ENCODE peak calls at places on chromosomes 12 and 14, in eight cellular contexts. One of them, this sample, is unnamed.

GRCh38 chr12:43841253-43841652 is 5.4 kb downstream of the TMEM117 start:
- ATAC-seq in activated CD4-positive, CD25-positive, alpha-beta regulatory T cell treated with anti-CD3 and anti-CD28 coated beads, Interleukin-2, amount 50 U/mL, for 24 hours: no peak
- ATAC-seq in T-cell: no peak
- ATAC-seq in Panc1: no peak
- ATAC-seq in activated naive CD8-positive, alpha-beta T cell treated with anti-CD3 and anti-CD28 coated beads, Interleukin-2, amount 50 U/mL, for 24 hours: no peak
- ATAC-seq in right cardiac atrium: no peak
- ATAC-seq in upper lobe of right lung: no peak
- ATAC-seq in T-helper 17 cell: no peak
- ATAC-seq in this sample: no peak

GRCh38 chr14:42110167-42110566 is 503.5 kb downstream of the LRFN5 start:
- ATAC-seq in Panc1: no peak
- ATAC-seq in T-cell: no peak
- ATAC-seq in T-helper 17 cell: no peak
- ATAC-seq in right cardiac atrium: no peak
- ATAC-seq in activated naive CD8-positive, alpha-beta T cell treated with anti-CD3 and anti-CD28 coated beads, Interleukin-2, amount 50 U/mL, for 24 hours: no peak
- ATAC-seq in upper lobe of right lung: no peak
- ATAC-seq in activated CD4-positive, CD25-positive, alpha-beta regulatory T cell treated with anti-CD3 and anti-CD28 coated beads, Interleukin-2, amount 50 U/mL, for 24 hours: no peak
- ATAC-seq in this sample: peak

GRCh38 chr12:39102474-39103209 is 197.3 kb upstream of the CPNE8 start:
- ATAC-seq in activated naive CD8-positive, alpha-beta T cell treated with anti-CD3 and anti-CD28 coated beads, Interleukin-2, amount 50 U/mL, for 24 hours: no peak
- ATAC-seq in activated CD4-positive, CD25-positive, alpha-beta regulatory T cell treated with anti-CD3 and anti-CD28 coated beads, Interleukin-2, amount 50 U/mL, for 24 hours: no peak
- ATAC-seq in upper lobe of right lung: peak
- ATAC-seq in T-helper 17 cell: no peak
- ATAC-seq in T-cell: no peak
- ATAC-seq in Panc1: no peak
- ATAC-seq in right cardiac atrium: no peak
- ATAC-seq in this sample: no peak

GRCh38 chr12:95266250-95266649 is 48.6 kb downstream of the VEZT start:
- ATAC-seq in T-cell: no peak
- ATAC-seq in activated naive CD8-positive, alpha-beta T cell treated with anti-CD3 and anti-CD28 coated beads, Interleukin-2, amount 50 U/mL, for 24 hours: no peak
- ATAC-seq in T-helper 17 cell: no peak
- ATAC-seq in activated CD4-positive, CD25-positive, alpha-beta regulatory T cell treated with anti-CD3 and anti-CD28 coated beads, Interleukin-2, amount 50 U/mL, for 24 hours: no peak
- ATAC-seq in right cardiac atrium: peak
- ATAC-seq in upper lobe of right lung: no peak
- ATAC-seq in Panc1: no peak
- ATAC-seq in this sample: no peak

GRCh38 chr12:49331360-49332222 is 5.4 kb downstream of the C1QL4 start:
- ATAC-seq in Panc1: peak
- ATAC-seq in T-cell: peak
- ATAC-seq in activated CD4-positive, CD25-positive, alpha-beta regulatory T cell treated with anti-CD3 and anti-CD28 coated beads, Interleukin-2, amount 50 U/mL, for 24 hours: no peak
- ATAC-seq in activated naive CD8-positive, alpha-beta T cell treated with anti-CD3 and anti-CD28 coated beads, Interleukin-2, amount 50 U/mL, for 24 hours: no peak
- ATAC-seq in right cardiac atrium: peak
- ATAC-seq in T-helper 17 cell: peak
- ATAC-seq in upper lobe of right lung: peak
- ATAC-seq in this sample: no peak

GRCh38 chr14:24307575-24308341 is at the start of gene CIDEB:
- ATAC-seq in T-cell: no peak
- ATAC-seq in right cardiac atrium: no peak
- ATAC-seq in Panc1: peak
- ATAC-seq in activated CD4-positive, CD25-positive, alpha-beta regulatory T cell treated with anti-CD3 and anti-CD28 coated beads, Interleukin-2, amount 50 U/mL, for 24 hours: peak
- ATAC-seq in upper lobe of right lung: peak
- ATAC-seq in T-helper 17 cell: peak
- ATAC-seq in activated naive CD8-positive, alpha-beta T cell treated with anti-CD3 and anti-CD28 coated beads, Interleukin-2, amount 50 U/mL, for 24 hours: no peak
- ATAC-seq in this sample: no peak

GRCh38 chr12:46303039-46303666 is 34.3 kb upstream of the SLC38A1 start:
- ATAC-seq in Panc1: peak
- ATAC-seq in right cardiac atrium: no peak
- ATAC-seq in activated CD4-positive, CD25-positive, alpha-beta regulatory T cell treated with anti-CD3 and anti-CD28 coated beads, Interleukin-2, amount 50 U/mL, for 24 hours: peak
- ATAC-seq in upper lobe of right lung: peak
- ATAC-seq in T-cell: peak
- ATAC-seq in T-helper 17 cell: peak
- ATAC-seq in activated naive CD8-positive, alpha-beta T cell treated with anti-CD3 and anti-CD28 coated beads, Interleukin-2, amount 50 U/mL, for 24 hours: peak
- ATAC-seq in this sample: peak

GRCh38 chr14:91354221-91354916 is 63.3 kb downstream of the CCDC88C start:
- ATAC-seq in upper lobe of right lung: no peak
- ATAC-seq in Panc1: no peak
- ATAC-seq in right cardiac atrium: no peak
- ATAC-seq in T-cell: no peak
- ATAC-seq in activated naive CD8-positive, alpha-beta T cell treated with anti-CD3 and anti-CD28 coated beads, Interleukin-2, amount 50 U/mL, for 24 hours: no peak
- ATAC-seq in T-helper 17 cell: no peak
- ATAC-seq in activated CD4-positive, CD25-positive, alpha-beta regulatory T cell treated with anti-CD3 and anti-CD28 coated beads, Interleukin-2, amount 50 U/mL, for 24 hours: no peak
- ATAC-seq in this sample: no peak

GRCh38 chr14:90510208-90510607 is 113.4 kb downstream of the CALM1 start:
- ATAC-seq in T-cell: no peak
- ATAC-seq in right cardiac atrium: peak
- ATAC-seq in upper lobe of right lung: peak
- ATAC-seq in activated naive CD8-positive, alpha-beta T cell treated with anti-CD3 and anti-CD28 coated beads, Interleukin-2, amount 50 U/mL, for 24 hours: no peak
- ATAC-seq in activated CD4-positive, CD25-positive, alpha-beta regulatory T cell treated with anti-CD3 and anti-CD28 coated beads, Interleukin-2, amount 50 U/mL, for 24 hours: no peak
- ATAC-seq in Panc1: no peak
- ATAC-seq in T-helper 17 cell: no peak
- ATAC-seq in this sample: no peak

GRCh38 chr14:36408388-36408787 is 88.0 kb upstream of the MBIP start:
- ATAC-seq in T-helper 17 cell: no peak
- ATAC-seq in activated naive CD8-positive, alpha-beta T cell treated with anti-CD3 and anti-CD28 coated beads, Interleukin-2, amount 50 U/mL, for 24 hours: no peak
- ATAC-seq in right cardiac atrium: no peak
- ATAC-seq in T-cell: no peak
- ATAC-seq in activated CD4-positive, CD25-positive, alpha-beta regulatory T cell treated with anti-CD3 and anti-CD28 coated beads, Interleukin-2, amount 50 U/mL, for 24 hours: no peak
- ATAC-seq in upper lobe of right lung: no peak
- ATAC-seq in Panc1: no peak
- ATAC-seq in this sample: no peak

GRCh38 chr14:101820283-101820798 is 58.8 kb downstream of the PPP2R5C start:
- ATAC-seq in activated naive CD8-positive, alpha-beta T cell treated with anti-CD3 and anti-CD28 coated beads, Interleukin-2, amount 50 U/mL, for 24 hours: peak
- ATAC-seq in T-cell: peak
- ATAC-seq in T-helper 17 cell: no peak
- ATAC-seq in activated CD4-positive, CD25-positive, alpha-beta regulatory T cell treated with anti-CD3 and anti-CD28 coated beads, Interleukin-2, amount 50 U/mL, for 24 hours: no peak
- ATAC-seq in Panc1: no peak
- ATAC-seq in right cardiac atrium: no peak
- ATAC-seq in upper lobe of right lung: no peak
- ATAC-seq in this sample: peak

GRCh38 chr12:123813349-123813748 is 51.2 kb downstream of the DNAH10 start:
- ATAC-seq in T-helper 17 cell: no peak
- ATAC-seq in activated naive CD8-positive, alpha-beta T cell treated with anti-CD3 and anti-CD28 coated beads, Interleukin-2, amount 50 U/mL, for 24 hours: no peak
- ATAC-seq in Panc1: no peak
- ATAC-seq in upper lobe of right lung: no peak
- ATAC-seq in right cardiac atrium: no peak
- ATAC-seq in T-cell: no peak
- ATAC-seq in activated CD4-positive, CD25-positive, alpha-beta regulatory T cell treated with anti-CD3 and anti-CD28 coated beads, Interleukin-2, amount 50 U/mL, for 24 hours: no peak
- ATAC-seq in this sample: no peak

GRCh38 chr12:30462249-30462648 is 233.4 kb downstream of the IPO8 start:
- ATAC-seq in Panc1: no peak
- ATAC-seq in right cardiac atrium: no peak
- ATAC-seq in T-cell: no peak
- ATAC-seq in T-helper 17 cell: no peak
- ATAC-seq in activated CD4-positive, CD25-positive, alpha-beta regulatory T cell treated with anti-CD3 and anti-CD28 coated beads, Interleukin-2, amount 50 U/mL, for 24 hours: no peak
- ATAC-seq in activated naive CD8-positive, alpha-beta T cell treated with anti-CD3 and anti-CD28 coated beads, Interleukin-2, amount 50 U/mL, for 24 hours: no peak
- ATAC-seq in upper lobe of right lung: no peak
- ATAC-seq in this sample: no peak

GRCh38 chr12:122203968-122204828 is 689 bp downstream of the B3GNT4 start:
- ATAC-seq in T-cell: peak
- ATAC-seq in Panc1: peak
- ATAC-seq in right cardiac atrium: no peak
- ATAC-seq in upper lobe of right lung: peak
- ATAC-seq in activated naive CD8-positive, alpha-beta T cell treated with anti-CD3 and anti-CD28 coated beads, Interleukin-2, amount 50 U/mL, for 24 hours: peak
- ATAC-seq in T-helper 17 cell: peak
- ATAC-seq in activated CD4-positive, CD25-positive, alpha-beta regulatory T cell treated with anti-CD3 and anti-CD28 coated beads, Interleukin-2, amount 50 U/mL, for 24 hours: peak
- ATAC-seq in this sample: peak

GRCh38 chr12:44653886-44654527 is 222.1 kb downstream of the NELL2 start:
- ATAC-seq in T-helper 17 cell: no peak
- ATAC-seq in activated CD4-positive, CD25-positive, alpha-beta regulatory T cell treated with anti-CD3 and anti-CD28 coated beads, Interleukin-2, amount 50 U/mL, for 24 hours: no peak
- ATAC-seq in activated naive CD8-positive, alpha-beta T cell treated with anti-CD3 and anti-CD28 coated beads, Interleukin-2, amount 50 U/mL, for 24 hours: peak
- ATAC-seq in right cardiac atrium: no peak
- ATAC-seq in upper lobe of right lung: no peak
- ATAC-seq in Panc1: no peak
- ATAC-seq in T-cell: no peak
- ATAC-seq in this sample: no peak

GRCh38 chr14:94341654-94342333 is 18.7 kb upstream of the SERPINA6 start:
- ATAC-seq in T-helper 17 cell: no peak
- ATAC-seq in upper lobe of right lung: peak
- ATAC-seq in activated naive CD8-positive, alpha-beta T cell treated with anti-CD3 and anti-CD28 coated beads, Interleukin-2, amount 50 U/mL, for 24 hours: no peak
- ATAC-seq in right cardiac atrium: peak
- ATAC-seq in Panc1: peak
- ATAC-seq in T-cell: no peak
- ATAC-seq in activated CD4-positive, CD25-positive, alpha-beta regulatory T cell treated with anti-CD3 and anti-CD28 coated beads, Interleukin-2, amount 50 U/mL, for 24 hours: no peak
- ATAC-seq in this sample: no peak

GRCh38 chr14:103805708-103806107 is 41.7 kb downstream of the PPP1R13B start:
- ATAC-seq in right cardiac atrium: no peak
- ATAC-seq in upper lobe of right lung: no peak
- ATAC-seq in T-helper 17 cell: no peak
- ATAC-seq in activated CD4-positive, CD25-positive, alpha-beta regulatory T cell treated with anti-CD3 and anti-CD28 coated beads, Interleukin-2, amount 50 U/mL, for 24 hours: no peak
- ATAC-seq in T-cell: no peak
- ATAC-seq in activated naive CD8-positive, alpha-beta T cell treated with anti-CD3 and anti-CD28 coated beads, Interleukin-2, amount 50 U/mL, for 24 hours: no peak
- ATAC-seq in Panc1: no peak
- ATAC-seq in this sample: no peak

GRCh38 chr12:103868215-103868614 is 27.2 kb upstream of the NT5DC3 start:
- ATAC-seq in upper lobe of right lung: no peak
- ATAC-seq in right cardiac atrium: no peak
- ATAC-seq in activated naive CD8-positive, alpha-beta T cell treated with anti-CD3 and anti-CD28 coated beads, Interleukin-2, amount 50 U/mL, for 24 hours: no peak
- ATAC-seq in T-helper 17 cell: no peak
- ATAC-seq in T-cell: no peak
- ATAC-seq in activated CD4-positive, CD25-positive, alpha-beta regulatory T cell treated with anti-CD3 and anti-CD28 coated beads, Interleukin-2, amount 50 U/mL, for 24 hours: no peak
- ATAC-seq in Panc1: no peak
- ATAC-seq in this sample: no peak

GRCh38 chr12:20549115-20549719 is 145.9 kb upstream of the SLCO1C1 start:
- ATAC-seq in T-cell: no peak
- ATAC-seq in right cardiac atrium: peak
- ATAC-seq in activated CD4-positive, CD25-positive, alpha-beta regulatory T cell treated with anti-CD3 and anti-CD28 coated beads, Interleukin-2, amount 50 U/mL, for 24 hours: no peak
- ATAC-seq in activated naive CD8-positive, alpha-beta T cell treated with anti-CD3 and anti-CD28 coated beads, Interleukin-2, amount 50 U/mL, for 24 hours: no peak
- ATAC-seq in T-helper 17 cell: no peak
- ATAC-seq in upper lobe of right lung: no peak
- ATAC-seq in Panc1: no peak
- ATAC-seq in this sample: no peak

GRCh38 chr14:21087294-21088091 is 11.0 kb downstream of the ZNF219 start:
- ATAC-seq in T-helper 17 cell: peak
- ATAC-seq in T-cell: peak
- ATAC-seq in right cardiac atrium: peak
- ATAC-seq in activated CD4-positive, CD25-positive, alpha-beta regulatory T cell treated with anti-CD3 and anti-CD28 coated beads, Interleukin-2, amount 50 U/mL, for 24 hours: peak
- ATAC-seq in activated naive CD8-positive, alpha-beta T cell treated with anti-CD3 and anti-CD28 coated beads, Interleukin-2, amount 50 U/mL, for 24 hours: peak
- ATAC-seq in upper lobe of right lung: peak
- ATAC-seq in Panc1: no peak
- ATAC-seq in this sample: peak

GRCh38 chr14:20799955-20800544 is 2.6 kb downstream of the RNASE1 start:
- ATAC-seq in T-cell: no peak
- ATAC-seq in right cardiac atrium: peak
- ATAC-seq in upper lobe of right lung: peak
- ATAC-seq in activated naive CD8-positive, alpha-beta T cell treated with anti-CD3 and anti-CD28 coated beads, Interleukin-2, amount 50 U/mL, for 24 hours: no peak
- ATAC-seq in T-helper 17 cell: no peak
- ATAC-seq in Panc1: no peak
- ATAC-seq in activated CD4-positive, CD25-positive, alpha-beta regulatory T cell treated with anti-CD3 and anti-CD28 coated beads, Interleukin-2, amount 50 U/mL, for 24 hours: no peak
- ATAC-seq in this sample: peak

GRCh38 chr14:52007211-52007610 is 17.9 kb downstream of the RTRAF start:
- ATAC-seq in right cardiac atrium: no peak
- ATAC-seq in T-cell: no peak
- ATAC-seq in activated naive CD8-positive, alpha-beta T cell treated with anti-CD3 and anti-CD28 coated beads, Interleukin-2, amount 50 U/mL, for 24 hours: no peak
- ATAC-seq in upper lobe of right lung: no peak
- ATAC-seq in T-helper 17 cell: no peak
- ATAC-seq in Panc1: no peak
- ATAC-seq in activated CD4-positive, CD25-positive, alpha-beta regulatory T cell treated with anti-CD3 and anti-CD28 coated beads, Interleukin-2, amount 50 U/mL, for 24 hours: no peak
- ATAC-seq in this sample: no peak

GRCh38 chr12:40632171-40632570 is 60.1 kb upstream of the CNTN1 start:
- ATAC-seq in activated CD4-positive, CD25-positive, alpha-beta regulatory T cell treated with anti-CD3 and anti-CD28 coated beads, Interleukin-2, amount 50 U/mL, for 24 hours: no peak
- ATAC-seq in upper lobe of right lung: no peak
- ATAC-seq in activated naive CD8-positive, alpha-beta T cell treated with anti-CD3 and anti-CD28 coated beads, Interleukin-2, amount 50 U/mL, for 24 hours: no peak
- ATAC-seq in T-helper 17 cell: no peak
- ATAC-seq in Panc1: no peak
- ATAC-seq in T-cell: no peak
- ATAC-seq in right cardiac atrium: no peak
- ATAC-seq in this sample: no peak

GRCh38 chr12:40248585-40249297 is 23.9 kb downstream of the LRRK2 start:
- ATAC-seq in T-helper 17 cell: no peak
- ATAC-seq in Panc1: no peak
- ATAC-seq in activated CD4-positive, CD25-positive, alpha-beta regulatory T cell treated with anti-CD3 and anti-CD28 coated beads, Interleukin-2, amount 50 U/mL, for 24 hours: no peak
- ATAC-seq in upper lobe of right lung: no peak
- ATAC-seq in right cardiac atrium: no peak
- ATAC-seq in activated naive CD8-positive, alpha-beta T cell treated with anti-CD3 and anti-CD28 coated beads, Interleukin-2, amount 50 U/mL, for 24 hours: no peak
- ATAC-seq in T-cell: no peak
- ATAC-seq in this sample: peak

GRCh38 chr12:119679490-119679889 is 11.6 kb downstream of the PRKAB1 start:
- ATAC-seq in activated naive CD8-positive, alpha-beta T cell treated with anti-CD3 and anti-CD28 coated beads, Interleukin-2, amount 50 U/mL, for 24 hours: no peak
- ATAC-seq in Panc1: no peak
- ATAC-seq in right cardiac atrium: no peak
- ATAC-seq in T-helper 17 cell: no peak
- ATAC-seq in T-cell: no peak
- ATAC-seq in activated CD4-positive, CD25-positive, alpha-beta regulatory T cell treated with anti-CD3 and anti-CD28 coated beads, Interleukin-2, amount 50 U/mL, for 24 hours: no peak
- ATAC-seq in upper lobe of right lung: no peak
- ATAC-seq in this sample: no peak

GRCh38 chr14:68569970-68570409 is 222.9 kb downstream of the ZFP36L1 start:
- ATAC-seq in upper lobe of right lung: peak
- ATAC-seq in T-cell: no peak
- ATAC-seq in right cardiac atrium: peak
- ATAC-seq in T-helper 17 cell: no peak
- ATAC-seq in activated naive CD8-positive, alpha-beta T cell treated with anti-CD3 and anti-CD28 coated beads, Interleukin-2, amount 50 U/mL, for 24 hours: no peak
- ATAC-seq in activated CD4-positive, CD25-positive, alpha-beta regulatory T cell treated with anti-CD3 and anti-CD28 coated beads, Interleukin-2, amount 50 U/mL, for 24 hours: no peak
- ATAC-seq in Panc1: no peak
- ATAC-seq in this sample: no peak

GRCh38 chr12:125683748-125684381 is 618.6 kb downstream of the AACS start:
- ATAC-seq in activated CD4-positive, CD25-positive, alpha-beta regulatory T cell treated with anti-CD3 and anti-CD28 coated beads, Interleukin-2, amount 50 U/mL, for 24 hours: no peak
- ATAC-seq in T-cell: no peak
- ATAC-seq in right cardiac atrium: peak
- ATAC-seq in T-helper 17 cell: no peak
- ATAC-seq in Panc1: no peak
- ATAC-seq in activated naive CD8-positive, alpha-beta T cell treated with anti-CD3 and anti-CD28 coated beads, Interleukin-2, amount 50 U/mL, for 24 hours: no peak
- ATAC-seq in upper lobe of right lung: peak
- ATAC-seq in this sample: peak

GRCh38 chr14:61619494-61619893 is 75.8 kb upstream of the HIF1A start:
- ATAC-seq in T-helper 17 cell: no peak
- ATAC-seq in upper lobe of right lung: no peak
- ATAC-seq in T-cell: no peak
- ATAC-seq in activated naive CD8-positive, alpha-beta T cell treated with anti-CD3 and anti-CD28 coated beads, Interleukin-2, amount 50 U/mL, for 24 hours: no peak
- ATAC-seq in activated CD4-positive, CD25-positive, alpha-beta regulatory T cell treated with anti-CD3 and anti-CD28 coated beads, Interleukin-2, amount 50 U/mL, for 24 hours: no peak
- ATAC-seq in Panc1: no peak
- ATAC-seq in right cardiac atrium: no peak
- ATAC-seq in this sample: no peak

GRCh38 chr12:132803883-132804282 is 24.8 kb downstream of the GOLGA3 start:
- ATAC-seq in T-cell: no peak
- ATAC-seq in activated naive CD8-positive, alpha-beta T cell treated with anti-CD3 and anti-CD28 coated beads, Interleukin-2, amount 50 U/mL, for 24 hours: no peak
- ATAC-seq in Panc1: no peak
- ATAC-seq in activated CD4-positive, CD25-positive, alpha-beta regulatory T cell treated with anti-CD3 and anti-CD28 coated beads, Interleukin-2, amount 50 U/mL, for 24 hours: no peak
- ATAC-seq in upper lobe of right lung: no peak
- ATAC-seq in T-helper 17 cell: no peak
- ATAC-seq in right cardiac atrium: peak
- ATAC-seq in this sample: no peak

GRCh38 chr12:57550628-57551549 is 1.0 kb downstream of the KIF5A start:
- ATAC-seq in T-helper 17 cell: no peak
- ATAC-seq in T-cell: no peak
- ATAC-seq in right cardiac atrium: no peak
- ATAC-seq in Panc1: no peak
- ATAC-seq in upper lobe of right lung: no peak
- ATAC-seq in activated naive CD8-positive, alpha-beta T cell treated with anti-CD3 and anti-CD28 coated beads, Interleukin-2, amount 50 U/mL, for 24 hours: no peak
- ATAC-seq in activated CD4-positive, CD25-positive, alpha-beta regulatory T cell treated with anti-CD3 and anti-CD28 coated beads, Interleukin-2, amount 50 U/mL, for 24 hours: no peak
- ATAC-seq in this sample: no peak

GRCh38 chr12:115885040-115885439 is 392.5 kb downstream of the MED13L start:
- ATAC-seq in upper lobe of right lung: no peak
- ATAC-seq in activated CD4-positive, CD25-positive, alpha-beta regulatory T cell treated with anti-CD3 and anti-CD28 coated beads, Interleukin-2, amount 50 U/mL, for 24 hours: no peak
- ATAC-seq in T-helper 17 cell: no peak
- ATAC-seq in T-cell: no peak
- ATAC-seq in activated naive CD8-positive, alpha-beta T cell treated with anti-CD3 and anti-CD28 coated beads, Interleukin-2, amount 50 U/mL, for 24 hours: no peak
- ATAC-seq in Panc1: no peak
- ATAC-seq in right cardiac atrium: no peak
- ATAC-seq in this sample: no peak

This sample was measured in stimulated activated memory B cell treated with anti-CD40 and anti-IgM and Interleukin-4, amounts not matched to agents 10 μg/mL and 1 μg/mL and 100 μg/mL, for 72 hours.